ENCODE peak calls at places on chromosomes 6 and 20, in four cellular contexts. Z is HT1080, I is body of pancreas, N is GM06990. T is an unnamed sample.

GRCh38 chr20:58084566-58084965 is 143.9 kb downstream of the ANKRD60 start:
- DNase-seq in Z (no peak), I (no peak), N (no peak), T (no peak)

GRCh38 chr6:43964659-43965570 is 162.3 kb downstream of the MRPL14 start:
- DNase-seq in Z (no peak), I (peak), N (no peak), T (no peak)

GRCh38 chr6:131945971-131946370 is 5.2 kb downstream of the CCN2 start:
- DNase-seq in Z (no peak), I (no peak), N (no peak), T (no peak)

GRCh38 chr20:5642155-5642981 is 107.8 kb upstream of the SHLD1 start:
- DNase-seq in Z (peak), I (no peak), N (no peak), T (no peak)

GRCh38 chr6:53894086-53894485 is 99.3 kb downstream of the LRRC1 start:
- DNase-seq in Z (peak), I (no peak), N (peak), T (peak)

GRCh38 chr6:22466665-22467064 is 102.7 kb upstream of the HDGFL1 start:
- DNase-seq in Z (no peak), I (no peak), N (no peak), T (no peak)

GRCh38 chr6:33000053-33000452 is 9.3 kb downstream of the HLA-DOA start:
- DNase-seq in Z (no peak), I (no peak), N (no peak), T (peak)

GRCh38 chr6:82955841-82956240 is 109.8 kb downstream of the UBE3D start:
- DNase-seq in Z (peak), I (no peak), N (no peak), T (peak)

GRCh38 chr6:160667854-160668481 is 3.9 kb upstream of the LPA start:
- DNase-seq in Z (peak), I (peak), N (peak), T (peak)

GRCh38 chr6:75287424-75287823 is 2.8 kb upstream of the TMEM30A start:
- DNase-seq in Z (no peak), I (no peak), N (no peak), T (no peak)

GRCh38 chr6:56852611-56853010 is 102.3 kb upstream of the BEND6 start:
- DNase-seq in Z (no peak), I (no peak), N (no peak), T (no peak)

GRCh38 chr20:62315773-62316172 is 13.0 kb downstream of the ADRM1 start:
- DNase-seq in Z (no peak), I (no peak), N (no peak), T (no peak)

GRCh38 chr6:43907789-43908472 is 137.9 kb downstream of the VEGFA start:
- DNase-seq in Z (no peak), I (no peak), N (no peak), T (no peak)

GRCh38 chr6:116438590-116439448 is 22.4 kb upstream of the CALHM6 start:
- DNase-seq in Z (no peak), I (no peak), N (no peak), T (no peak)

GRCh38 chr6:33895296-33895695 is 91.5 kb upstream of the MLN start:
- DNase-seq in Z (no peak), I (no peak), N (no peak), T (no peak)

GRCh38 chr6:19472168-19472567 is 365.0 kb upstream of the ID4 start:
- DNase-seq in Z (peak), I (no peak), N (no peak), T (peak)

GRCh38 chr20:43066061-43066575 is 123.6 kb downstream of the PTPRT start:
- DNase-seq in Z (no peak), I (no peak), N (no peak), T (no peak)

GRCh38 chr20:41499961-41500725 is 118.0 kb downstream of the CHD6 start:
- DNase-seq in Z (no peak), I (no peak), N (no peak), T (no peak)

GRCh38 chr6:43817192-43817591 is 47.2 kb downstream of the VEGFA start:
- DNase-seq in Z (peak), I (peak), N (no peak), T (peak)

GRCh38 chr6:116536216-116536621 is 9.3 kb downstream of the TRAPPC3L start:
- DNase-seq in Z (peak), I (no peak), N (peak), T (peak)

GRCh38 chr6:32047084-32047478 is 8.9 kb downstream of the CYP21A2 start:
- DNase-seq in Z (peak), I (no peak), N (no peak), T (no peak)

GRCh38 chr6:109015185-109015584 is 79.5 kb downstream of the SESN1 start:
- DNase-seq in Z (no peak), I (no peak), N (no peak), T (peak)

T was measured in bronchial epithelial cell.